ENCODE peak calls at places on chromosome 1, in eight cellular contexts. T is nephron progenitor cell; M is lung microvascular endothelial cell; C is naive thymus-derived CD8-positive, alpha-beta T cell; S is HFF-Myc; E is HS-27A; Y is sigmoid colon; K is activated naive CD8-positive, alpha-beta T cell treated with anti-CD3 and anti-CD28 coated beads for 36 hours. O is an unnamed sample.

GRCh38 chr1:181073638-181074037 is 14.9 kb upstream of the IER5 start:
- DNase-seq in T (no peak), M (no peak), C (no peak), S (peak), E (peak), Y (no peak), K (no peak), O (no peak)

GRCh38 chr1:2611034-2611501 is 21.7 kb downstream of the MMEL1 start:
- DNase-seq in T (peak), M (no peak), C (no peak), S (no peak), E (no peak), Y (peak), K (no peak), O (peak)

GRCh38 chr1:30606166-30606565 is 117.2 kb downstream of the MATN1 start:
- DNase-seq in T (no peak), M (no peak), C (no peak), S (no peak), E (no peak), Y (no peak), K (no peak), O (no peak)

GRCh38 chr1:94324168-94324544 is 86.8 kb upstream of the ARHGAP29 start:
- DNase-seq in T (no peak), M (peak), C (no peak), S (no peak), E (no peak), Y (no peak), K (no peak), O (no peak)

GRCh38 chr1:6037338-6037762 is 8.3 kb upstream of the KCNAB2 start:
- DNase-seq in T (no peak), M (peak), C (no peak), S (no peak), E (no peak), Y (no peak), K (peak), O (no peak)

GRCh38 chr1:12059722-12060464 is 3.2 kb upstream of the TNFRSF8 start:
- DNase-seq in T (no peak), M (no peak), C (no peak), S (no peak), E (no peak), Y (no peak), K (peak), O (no peak)

GRCh38 chr1:170663011-170663410 is 920 bp upstream of the PRRX1 start:
- DNase-seq in T (no peak), M (no peak), C (no peak), S (no peak), E (no peak), Y (no peak), K (no peak), O (no peak)

GRCh38 chr1:62841587-62842169 is 57.7 kb downstream of the ATG4C start:
- DNase-seq in T (peak), M (peak), C (no peak), S (peak), E (peak), Y (no peak), K (no peak), O (no peak)

GRCh38 chr1:36934061-36934460 is 100.3 kb downstream of the GRIK3 start:
- DNase-seq in T (no peak), M (no peak), C (no peak), S (no peak), E (no peak), Y (no peak), K (no peak), O (no peak)

GRCh38 chr1:225694151-225694603 is 41.3 kb upstream of the ENAH start:
- DNase-seq in T (no peak), M (peak), C (no peak), S (no peak), E (no peak), Y (no peak), K (no peak), O (no peak)

GRCh38 chr1:20466231-20466630 is 19.8 kb downstream of the CAMK2N1 start:
- DNase-seq in T (no peak), M (no peak), C (no peak), S (no peak), E (no peak), Y (no peak), K (peak), O (no peak)

GRCh38 chr1:6686294-6686693 is 15.3 kb downstream of the DNAJC11 start:
- DNase-seq in T (no peak), M (no peak), C (no peak), S (no peak), E (peak), Y (no peak), K (no peak), O (no peak)

GRCh38 chr1:42955311-42956063 is 3.2 kb downstream of the SLC2A1 start:
- DNase-seq in T (no peak), M (no peak), C (no peak), S (no peak), E (no peak), Y (no peak), K (no peak), O (no peak)

GRCh38 chr1:102970496-102971078 is 137.7 kb downstream of the COL11A1 start:
- DNase-seq in T (peak), M (peak), C (no peak), S (peak), E (peak), Y (no peak), K (no peak), O (no peak)

GRCh38 chr1:208600456-208600855 is 356.3 kb upstream of the PLXNA2 start:
- DNase-seq in T (no peak), M (no peak), C (no peak), S (no peak), E (no peak), Y (no peak), K (no peak), O (no peak)

GRCh38 chr1:73026114-73026513 is 743.8 kb upstream of the NEGR1 start:
- DNase-seq in T (no peak), M (no peak), C (no peak), S (no peak), E (no peak), Y (no peak), K (no peak), O (no peak)

GRCh38 chr1:913491-914252 is 10.1 kb upstream of the SAMD11 start:
- DNase-seq in T (no peak), M (no peak), C (no peak), S (no peak), E (no peak), Y (peak), K (no peak), O (peak)

O was measured in upper lobe of right lung.